ENCODE peak calls at places on chromosomes 7 and 10, in five cellular contexts. X is activated T-cell treated with anti-CD3 and anti-CD28 coated beads for 1 hour, F is GM23338, C is AG08396, Q is T follicular helper cell. H is an unnamed sample.

GRCh38 chr7:150580615-150580986 is 13.4 kb downstream of the GIMAP4 start:
- DNase-seq in X (no peak), C (no peak), Q (no peak), F (no peak), H (no peak)

GRCh38 chr7:32191296-32191695 is 121.1 kb upstream of the PDE1C start:
- DNase-seq in F (no peak), X (no peak), C (no peak), Q (no peak), H (no peak)

GRCh38 chr10:70135046-70135445 is 2.4 kb upstream of the AIFM2 start:
- DNase-seq in F (no peak), C (no peak), Q (no peak), X (no peak), H (no peak)

GRCh38 chr10:21507066-21507669 is 18.3 kb downstream of the SKIDA1 start:
- DNase-seq in C (no peak), F (no peak), Q (no peak), X (no peak), H (no peak)

GRCh38 chr10:92384741-92385140 is 93.8 kb downstream of the MARCHF5 start:
- DNase-seq in X (no peak), C (no peak), F (no peak), Q (no peak), H (no peak)

GRCh38 chr7:147053761-147054160 is 937.2 kb downstream of the CNTNAP2 start:
- DNase-seq in F (peak), C (no peak), X (no peak), Q (no peak), H (no peak)

GRCh38 chr10:97401455-97401919 is 347 bp upstream of the RRP12 start:
- DNase-seq in C (no peak), X (no peak), Q (no peak), F (peak), H (no peak)

GRCh38 chr7:104150470-104150869 is 57.3 kb downstream of the ORC5 start:
- DNase-seq in Q (no peak), C (no peak), F (no peak), X (no peak), H (no peak)

GRCh38 chr10:79230563-79231249 is 116.6 kb upstream of the PPIF start:
- DNase-seq in Q (no peak), C (no peak), F (peak), X (no peak), H (no peak)

GRCh38 chr10:80633383-80633860 is 95.7 kb downstream of the SH2D4B start:
- DNase-seq in C (no peak), F (no peak), X (no peak), Q (no peak), H (no peak)

GRCh38 chr10:76428541-76429330 is 997.3 kb downstream of the LRMDA start:
- DNase-seq in F (peak), C (peak), X (no peak), Q (no peak), H (no peak)

GRCh38 chr7:117025891-117026290 is 72.6 kb downstream of the ST7 start:
- DNase-seq in F (no peak), Q (no peak), C (no peak), X (no peak), H (no peak)

GRCh38 chr7:29987083-29987482 is 2.5 kb downstream of the SCRN1 start:
- DNase-seq in F (no peak), X (no peak), C (peak), Q (no peak), H (no peak)

GRCh38 chr7:3884543-3884942 is 583.5 kb downstream of the SDK1 start:
- DNase-seq in Q (no peak), C (no peak), F (no peak), X (no peak), H (no peak)

GRCh38 chr10:24603333-24603732 is 120.4 kb downstream of the ARHGAP21 start:
- DNase-seq in Q (no peak), C (peak), F (no peak), X (no peak), H (no peak)

GRCh38 chr7:40356871-40357676 is 222.3 kb downstream of the SUGCT start:
- DNase-seq in F (no peak), C (no peak), Q (no peak), X (no peak), H (no peak)

H was measured in activated T-helper 2 cell treated with anti-CD3 and anti-CD28 coated beads, Interferon-gamma antibody, Interleukin-2, Interleukin-4, amounts not matched to agents 10 μg/mL and 5 μg/mL and 100 μg/mL, durations not matched to agents 14 hours and 24 hours and 36 hours.